ENCODE peak calls at places on chromosomes 4 and X, in eight cellular contexts. N, L, V, F, C, Y, D and U are unnamed samples.

GRCh38 chrX:106780664-106781377 is 21.7 kb upstream of the TBC1D8B start:
- DNase-seq in N (no peak), L (no peak), V (no peak), F (no peak), C (no peak), Y (no peak), D (no peak), U (no peak)

GRCh38 chr4:38137080-38137479 is 176.9 kb downstream of the PTTG2 start:
- DNase-seq in N (no peak), L (no peak), V (no peak), F (no peak), C (no peak), Y (no peak), D (no peak), U (no peak)

GRCh38 chrX:9019151-9019550 is 14.8 kb downstream of the FAM9B start:
- DNase-seq in N (no peak), L (peak; percentile 52), V (no peak), F (no peak), C (no peak), Y (no peak), D (no peak), U (no peak)

GRCh38 chr4:28966982-28967381 is 1753.2 kb upstream of the PCDH7 start:
- DNase-seq in N (no peak), L (peak; percentile 24), V (no peak), F (no peak), C (no peak), Y (no peak), D (no peak), U (no peak)

GRCh38 chr4:20543131-20543530 is 157.1 kb upstream of the PACRGL start:
- DNase-seq in N (no peak), L (peak; percentile 55), V (no peak), F (no peak), C (no peak), Y (no peak), D (no peak), U (no peak)

GRCh38 chr4:73593631-73594241 is 26.5 kb downstream of the RASSF6 start:
- DNase-seq in N (no peak), L (peak; percentile 63), V (no peak), F (no peak), C (peak; percentile 68), Y (no peak), D (no peak), U (no peak)

GRCh38 chr4:130336585-130337217 is 1240.7 kb downstream of the C4orf33 start:
- DNase-seq in N (no peak), L (peak; percentile 30), V (no peak), F (no peak), C (peak; percentile 3), Y (no peak), D (no peak), U (no peak)

GRCh38 chrX:71873459-71873833 is 37.2 kb upstream of the NHSL2 start:
- DNase-seq in N (no peak), L (no peak), V (no peak), F (no peak), C (no peak), Y (no peak), D (no peak), U (no peak)

GRCh38 chrX:45508459-45508858 is 307.8 kb upstream of the DIPK2B start:
- DNase-seq in N (no peak), L (no peak), V (no peak), F (no peak), C (no peak), Y (no peak), D (no peak), U (no peak)

GRCh38 chr4:71025654-71026053 is 32.2 kb downstream of the DCK start:
- DNase-seq in N (no peak), L (no peak), V (no peak), F (no peak), C (no peak), Y (no peak), D (no peak), U (no peak)

GRCh38 chrX:152892499-152892898 is 5.4 kb upstream of the ZNF185 start:
- DNase-seq in N (no peak), L (no peak), V (no peak), F (no peak), C (no peak), Y (no peak), D (no peak), U (no peak)

GRCh38 chrX:100696699-100697351 is 35.1 kb downstream of the SYTL4 start:
- DNase-seq in N (no peak), L (no peak), V (no peak), F (no peak), C (no peak), Y (no peak), D (no peak), U (no peak)

GRCh38 chrX:29478336-29479069 is 736.9 kb upstream of the MAGEB2 start:
- DNase-seq in N (no peak), L (peak; percentile 57), V (no peak), F (peak; percentile 29), C (peak; percentile 22), Y (peak; percentile 4), D (no peak), U (no peak)

GRCh38 chr4:113472864-113473263 is 288.7 kb downstream of the CAMK2D start:
- DNase-seq in N (no peak), L (peak; percentile 23), V (no peak), F (no peak), C (no peak), Y (no peak), D (no peak), U (no peak)

GRCh38 chr4:21769404-21770147 is 179.0 kb downstream of the KCNIP4 start:
- DNase-seq in N (no peak), L (peak; percentile 70), V (no peak), F (no peak), C (no peak), Y (no peak), D (no peak), U (no peak)

GRCh38 chrX:7709845-7710244 is 133.1 kb upstream of the VCX start:
- DNase-seq in N (no peak), L (no peak), V (no peak), F (no peak), C (no peak), Y (no peak), D (no peak), U (no peak)

GRCh38 chr4:76809594-76810305 is 88.2 kb downstream of the SOWAHB start:
- DNase-seq in N (no peak), L (peak; percentile 64), V (no peak), F (no peak), C (no peak), Y (no peak), D (no peak), U (no peak)

GRCh38 chr4:113383111-113383785 is 333.8 kb downstream of the ANK2 start:
- DNase-seq in N (no peak), L (peak; percentile 94), V (no peak), F (no peak), C (no peak), Y (no peak), D (no peak), U (no peak)

GRCh38 chr4:21117771-21118170 is 417.5 kb downstream of the PACRGL start:
- DNase-seq in N (no peak), L (peak; percentile 10), V (no peak), F (no peak), C (no peak), Y (no peak), D (no peak), U (no peak)

GRCh38 chr4:173990879-173991231 is 292.6 kb downstream of the FBXO8 start:
- DNase-seq in N (no peak), L (no peak), V (peak; percentile 76), F (peak; percentile 34), C (peak; percentile 12), Y (no peak), D (no peak), U (no peak)

GRCh38 chr4:40301592-40301991 is 33.5 kb upstream of the CHRNA9 start:
- DNase-seq in N (peak; percentile 90), L (no peak), V (no peak), F (no peak), C (peak; percentile 42), Y (no peak), D (no peak), U (no peak)

GRCh38 chrX:85243761-85244410 is at the start of the genes SATL1 and ZNF711:
- DNase-seq in N (peak; percentile 70), L (peak; percentile 29), V (peak; percentile 17), F (peak; percentile 45), C (peak; percentile 47), Y (peak; percentile 73), D (no peak), U (no peak)

GRCh38 chrX:104288269-104288668 is 33.5 kb upstream of the ESX1 start:
- DNase-seq in N (no peak), L (no peak), V (no peak), F (no peak), C (no peak), Y (no peak), D (no peak), U (no peak)

GRCh38 chr4:124980276-124980752 is 267.8 kb upstream of the ANKRD50 start:
- DNase-seq in N (no peak), L (peak; percentile 87), V (no peak), F (no peak), C (no peak), Y (no peak), D (no peak), U (no peak)

GRCh38 chr4:8379281-8379680 is 61.2 kb downstream of the ACOX3 start:
- DNase-seq in N (no peak), L (no peak), V (peak; percentile 13), F (no peak), C (no peak), Y (no peak), D (no peak), U (no peak)

GRCh38 chr4:6715704-6716017 is 313 bp upstream of the BLOC1S4 start:
- DNase-seq in N (no peak), L (no peak), V (no peak), F (no peak), C (no peak), Y (no peak), D (no peak), U (no peak)
- H3K4me3 ChIP-seq in N (peak overlapping the region; percentile 72), L (peak overlapping the region; percentile 93), V (peak overlapping the region; percentile 81), F (peak overlapping the region; percentile 77), C (peak overlapping the region; percentile 67), Y (peak overlapping the region; percentile 86), D (peak overlapping the region; percentile 89), U (peak overlapping the region; percentile 91)

DNA sequence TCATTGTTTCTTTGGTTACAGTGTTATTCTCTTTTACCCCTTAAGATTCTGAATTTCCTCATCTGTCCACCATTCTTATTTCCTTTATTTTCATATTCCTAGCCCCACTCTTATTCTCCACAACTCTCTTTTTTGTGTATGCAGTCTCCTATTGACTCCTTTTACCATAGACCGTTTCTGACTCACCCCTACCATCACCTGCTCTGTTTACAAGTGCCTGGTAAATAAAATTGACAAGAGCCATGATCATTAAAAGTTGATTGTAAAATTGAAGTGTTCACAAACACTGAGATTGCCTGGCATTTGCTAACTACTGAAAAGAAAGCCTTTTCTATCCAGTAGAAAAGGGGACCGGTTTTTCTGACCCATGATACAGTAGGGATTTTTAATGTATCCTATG is 54.4 kb downstream of the MRPL1 start:
- DNase-seq in N (no peak), L (no peak), V (no peak), F (no peak), C (no peak), Y (no peak), D (no peak), U (no peak)
- H3K4me1 ChIP-seq in N (peaks cover 10% of the 10 kb centered on the region), L (peaks cover 18% of the 10 kb centered on the region), V (peaks cover 15% of the 10 kb centered on the region), F (no peaks in the 10 kb centered on the region), C (no peaks in the 10 kb centered on the region), Y (no peaks in the 10 kb centered on the region), D (peaks cover 1% of the 10 kb centered on the region), U (peaks cover 31% of the 10 kb centered on the region)

GRCh38 chr4:23890369-23891063 is 669 bp upstream of the PPARGC1A start:
- DNase-seq in N (no peak), L (no peak), V (no peak), F (no peak), C (no peak), Y (no peak), D (no peak), U (no peak)
- H3K4me3 ChIP-seq in N (peak overlapping the region; percentile 36), L (peak overlapping the region; percentile 73), V (peak overlapping the region; percentile 67), F (peak overlapping the region; percentile 49), C (no peak overlapping the region), Y (peak overlapping the region; percentile 45), D (peak overlapping the region; percentile 71), U (peak overlapping the region; percentile 63)

GRCh38 chrX:129665916-129666644 is 11.3 kb upstream of the APLN start:
- DNase-seq in N (no peak), L (peak; percentile 83), V (no peak), F (no peak), C (no peak), Y (peak; percentile 12), D (no peak), U (no peak)
- H3K4me1 ChIP-seq in N (no peaks in the 10 kb centered on the region), L (peaks cover 14% of the 10 kb centered on the region), V (no peaks in the 10 kb centered on the region), F (no peaks in the 10 kb centered on the region), C (no peaks in the 10 kb centered on the region), Y (peaks cover 4% of the 10 kb centered on the region), D (no peaks in the 10 kb centered on the region), U (no peaks in the 10 kb centered on the region)